ENCODE peak calls at places on chromosomes 2 and 18, in five cellular contexts. V, M, K, A and S are unnamed samples.

GRCh38 chr2:110657721-110658305 is 20.1 kb downstream of the BUB1 start:
- DNase-seq in K (no peak), A (no peak), M (no peak), V (no peak), S (no peak)

GRCh38 chr18:26133652-26134051 is at the start of gene PSMA8:
- DNase-seq in V (no peak), K (no peak), M (no peak), A (no peak), S (peak; percentile 17)

GRCh38 chr18:58316943-58317342 is 272.9 kb downstream of the NEDD4L start:
- DNase-seq in V (no peak), A (no peak), M (no peak), K (no peak), S (no peak)

GRCh38 chr2:183081908-183082307 is 3.4 kb downstream of the DUSP19 start:
- DNase-seq in M (no peak), V (peak; percentile 20), A (no peak), K (no peak), S (no peak)

GRCh38 chr2:227183657-227184367 is 19.4 kb downstream of the COL4A3 start:
- DNase-seq in A (no peak), V (no peak), K (no peak), M (no peak), S (no peak)

GRCh38 chr2:54479422-54479821 is 23.3 kb downstream of the SPTBN1 start:
- DNase-seq in M (no peak), K (no peak), V (no peak), A (no peak), S (no peak)

GRCh38 chr2:10452334-10452733 is 4.2 kb upstream of the ODC1 start:
- DNase-seq in M (peak; percentile 90), K (peak; percentile 80), V (peak; percentile 90), A (no peak), S (no peak)

GRCh38 chr2:8684421-8684884 is 2.6 kb downstream of the ID2 start:
- DNase-seq in K (peak; percentile 52), A (peak; percentile 38), V (peak; percentile 47), M (no peak), S (peak; percentile 54)

GRCh38 chr2:7567646-7568045 is 650.4 kb downstream of the RNF144A start:
- DNase-seq in K (no peak), M (no peak), V (no peak), A (no peak), S (no peak)

GRCh38 chr18:54261894-54262293 is 7.4 kb upstream of the POLI start:
- DNase-seq in M (no peak), V (no peak), A (no peak), K (no peak), S (no peak)

GRCh38 chr2:199922856-199923255 is 11.8 kb downstream of the C2orf69 start:
- DNase-seq in K (peak; percentile 48), V (no peak), A (no peak), M (no peak), S (no peak)

GRCh38 chr2:136242687-136243277 is 124.8 kb upstream of the CXCR4 start:
- DNase-seq in V (no peak), A (no peak), K (no peak), M (no peak), S (no peak)

GRCh38 chr2:219706823-219707281 is 79.4 kb downstream of the SLC4A3 start:
- DNase-seq in V (peak; percentile 67), K (no peak), A (peak; percentile 87), M (no peak), S (no peak)

GRCh38 chr2:9498210-9498609 is 23.9 kb downstream of the IAH1 start:
- DNase-seq in A (no peak), V (no peak), K (no peak), M (no peak), S (no peak)

GRCh38 chr2:224038830-224039079 is 331 bp downstream of the SERPINE2 start:
- DNase-seq in V (no peak), A (no peak), M (no peak), K (no peak), S (no peak)

GRCh38 chr2:128611421-128612320 is 293.0 kb upstream of the HS6ST1 start:
- DNase-seq in A (no peak), K (no peak), V (no peak), M (no peak), S (no peak)

GRCh38 chr2:196792865-196793264 is 6.6 kb downstream of the GTF3C3 start:
- DNase-seq in M (no peak), K (no peak), V (no peak), A (no peak), S (no peak)

GRCh38 chr2:3200420-3200939 is 177.1 kb downstream of the EIPR1 start:
- DNase-seq in V (no peak), M (no peak), K (no peak), A (no peak), S (no peak)

GRCh38 chr2:149375801-149376349 is 45.5 kb downstream of the LYPD6 start:
- DNase-seq in K (peak; percentile 41), V (no peak), M (no peak), A (no peak), S (peak; percentile 72)

GRCh38 chr2:21362101-21362500 is 238.3 kb downstream of the TDRD15 start:
- DNase-seq in A (no peak), K (no peak), M (no peak), V (no peak), S (no peak)

GRCh38 chr2:165825041-165825440 is 31.0 kb upstream of the GALNT3 start:
- DNase-seq in M (peak; percentile 4), V (peak; percentile 44), A (no peak), K (no peak), S (no peak)

GRCh38 chr2:172242968-172243367 is 140.3 kb upstream of the DLX2 start:
- DNase-seq in K (no peak), V (no peak), A (no peak), M (no peak), S (no peak)

GRCh38 chr2:109189751-109190150 is 60.7 kb downstream of the SH3RF3 start:
- DNase-seq in M (no peak), V (no peak), K (no peak), A (no peak), S (no peak)

GRCh38 chr2:140128909-140129308 is 1348.7 kb upstream of the NXPH2 start:
- DNase-seq in M (no peak), V (no peak), A (no peak), K (no peak), S (no peak)

GRCh38 chr18:45621068-45621511 is 5.8 kb downstream of the SLC14A2 start:
- DNase-seq in M (peak; percentile 7), K (peak; percentile 74), A (peak; percentile 28), V (peak; percentile 44), S (peak; percentile 64)

DNA sequence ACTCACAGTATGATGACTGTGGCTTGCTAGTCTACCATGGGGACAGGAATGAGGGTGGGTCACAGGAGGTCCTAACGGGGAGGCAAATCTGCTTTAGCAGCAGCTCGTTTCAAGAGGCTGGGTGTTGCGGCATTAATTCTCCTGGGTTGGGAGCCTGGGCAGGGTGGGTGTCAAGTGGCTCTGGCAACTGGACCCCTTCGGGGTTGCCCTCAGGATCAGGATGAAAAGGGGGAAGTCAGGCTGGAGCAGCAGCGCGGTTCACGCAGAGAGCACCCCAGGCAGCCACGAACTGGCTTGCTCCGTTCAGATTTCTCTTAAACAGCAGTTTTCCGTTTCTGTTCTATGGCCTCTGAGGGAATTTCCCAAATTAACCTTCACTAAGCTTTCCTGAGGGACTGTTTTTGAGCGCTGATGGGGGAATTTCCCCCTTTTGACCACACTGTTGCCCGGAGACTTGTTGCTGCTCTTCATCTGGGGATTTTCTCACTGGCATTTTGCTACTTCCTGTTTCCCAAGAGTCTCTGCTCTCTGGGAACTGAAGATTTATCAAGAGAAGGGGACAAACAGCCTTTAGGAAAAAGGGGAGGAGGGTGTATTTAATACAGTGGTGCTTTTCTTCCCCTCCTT is 59.9 kb upstream of the PELI1 start:
- DNase-seq in K (no peak), A (no peak), V (peak; percentile 62), M (peak; percentile 71), S (no peak)
- H2AFZ ChIP-seq in K (peak overlapping the region; percentile 84), A (peak overlapping the region; percentile 79), V (peak overlapping the region; percentile 71), M (peak overlapping the region; percentile 85), S (peak overlapping the region; percentile 95)

GRCh38 chr2:238149841-238150572 is 8.8 kb upstream of the ERFE start:
- DNase-seq in M (no peak), A (no peak), K (no peak), V (no peak), S (no peak)

GRCh38 chr2:238151205-238151604 is 7.6 kb upstream of the ERFE start:
- DNase-seq in V (no peak), A (no peak), M (no peak), K (no peak), S (no peak)

GRCh38 chr2:238151628-238152235 is 7.0 kb upstream of the ERFE start:
- DNase-seq in K (no peak), M (no peak), A (no peak), V (no peak), S (no peak)

GRCh38 chr2:238148981-238149380 is 9.8 kb upstream of the ERFE start:
- DNase-seq in M (no peak), V (no peak), A (no peak), K (no peak), S (no peak)

GRCh38 chr2:238150686-238151085 is 8.1 kb upstream of the ERFE start:
- DNase-seq in K (no peak), A (no peak), V (no peak), M (no peak), S (no peak)
- H3K4me2 ChIP-seq in K (no peak overlapping the region), A (no peak overlapping the region), V (no peak overlapping the region), M (no peak overlapping the region), S (no peak overlapping the region)

GRCh38 chr18:52991246-52991645 is 651.2 kb downstream of the DCC start:
- DNase-seq in A (no peak), K (no peak), M (no peak), V (no peak), S (no peak)

GRCh38 chr18:52995875-52996274 is 655.9 kb downstream of the DCC start:
- DNase-seq in M (no peak), K (no peak), A (no peak), V (no peak), S (no peak)

GRCh38 chr18:52992041-52992440 is 652.0 kb downstream of the DCC start:
- DNase-seq in V (no peak), K (peak; percentile 2), M (no peak), A (no peak), S (peak; percentile 58)
- TF ChIP-seq CTCF in V (no peak), K (peak; percentile 19), M (no peak), A (no peak), S (peak; percentile 64)

GRCh38 chr2:497770-498492 is 179.3 kb downstream of the TMEM18 start:
- DNase-seq in A (no peak), V (no peak), M (no peak), K (peak; percentile 91), S (no peak)

GRCh38 chr2:496729-497128 is 180.5 kb downstream of the TMEM18 start:
- DNase-seq in K (no peak), A (no peak), M (no peak), V (no peak), S (no peak)

GRCh38 chr2:493278-493677 is 183.9 kb downstream of the TMEM18 start:
- DNase-seq in V (no peak), K (no peak), M (no peak), A (no peak), S (no peak)

GRCh38 chr2:494853-495252 is 182.4 kb downstream of the TMEM18 start:
- DNase-seq in M (no peak), V (no peak), A (no peak), K (no peak), S (no peak)

DNA sequence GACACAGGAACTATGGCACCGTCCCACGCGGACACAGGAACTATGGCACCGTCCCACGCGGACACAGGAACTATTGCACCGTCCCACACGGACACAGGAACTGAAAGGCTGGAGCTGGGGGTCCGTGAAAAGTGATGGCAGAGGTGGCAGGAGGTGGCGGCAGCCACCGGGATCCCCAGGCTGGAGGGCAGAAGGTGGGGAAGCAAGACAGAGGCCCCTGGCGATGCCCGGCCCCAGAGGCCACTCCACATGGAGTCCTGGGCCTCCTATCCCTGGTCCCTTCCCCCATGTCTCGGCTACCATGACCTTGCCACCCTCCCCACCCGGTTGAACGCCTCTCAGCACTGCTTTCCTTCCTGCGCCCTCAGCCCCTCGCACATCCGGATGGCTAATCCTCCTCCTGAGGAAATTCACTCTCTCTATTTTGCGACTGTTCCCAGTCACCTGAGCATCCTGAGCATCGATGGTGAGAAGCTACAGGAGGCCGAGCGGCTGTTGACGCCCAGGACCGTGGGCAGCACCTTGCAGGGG is 181.4 kb downstream of the TMEM18 start:
- DNase-seq in M (no peak), V (no peak), K (no peak), A (no peak), S (no peak)
- H2AFZ ChIP-seq in M (no peak overlapping the region), V (no peak overlapping the region), K (no peak overlapping the region), A (no peak overlapping the region), S (no peak overlapping the region)